ENCODE peak calls at places on chromosomes 13 and 19, in eight cellular contexts. T, U, C, Z, H, X, N and F are unnamed samples.

GRCh38 chr13:61779456-61779855 is 363.8 kb upstream of the PCDH20 start:
- DNase-seq in T (no peak), U (no peak), C (no peak), Z (no peak), H (no peak), X (no peak), N (no peak), F (no peak)

GRCh38 chr19:46606681-46607440 is 5.7 kb downstream of the CALM3 start:
- DNase-seq in T (no peak), U (no peak), C (peak), Z (no peak), H (no peak), X (no peak), N (no peak), F (no peak)

GRCh38 chr13:109344552-109345157 is 441.7 kb downstream of the IRS2 start:
- DNase-seq in T (no peak), U (no peak), C (no peak), Z (no peak), H (no peak), X (no peak), N (peak), F (peak)

GRCh38 chr13:113863511-113864302 is at the start of gene GAS6:
- DNase-seq in T (peak), U (no peak), C (peak), Z (peak), H (no peak), X (peak), N (no peak), F (peak)

GRCh38 chr19:3055741-3056453 is 6.4 kb downstream of the TLE5 start:
- DNase-seq in T (peak), U (no peak), C (peak), Z (peak), H (no peak), X (peak), N (no peak), F (peak)

GRCh38 chr19:4851551-4852290 is 15.7 kb downstream of the PLIN3 start:
- DNase-seq in T (peak), U (no peak), C (peak), Z (peak), H (peak), X (peak), N (peak), F (no peak)

GRCh38 chr13:45335397-45336024 is 5.5 kb downstream of the TPT1 start:
- DNase-seq in T (no peak), U (no peak), C (no peak), Z (no peak), H (no peak), X (no peak), N (no peak), F (no peak)

GRCh38 chr19:16335226-16335625 is 10.6 kb downstream of the KLF2 start:
- DNase-seq in T (no peak), U (no peak), C (no peak), Z (no peak), H (no peak), X (no peak), N (no peak), F (no peak)

GRCh38 chr19:45234089-45234869 is 10.9 kb downstream of the EXOC3L2 start:
- DNase-seq in T (no peak), U (no peak), C (no peak), Z (no peak), H (no peak), X (no peak), N (no peak), F (no peak)

GRCh38 chr13:37225414-37226047 is 120.1 kb upstream of the CSNK1A1L start:
- DNase-seq in T (no peak), U (no peak), C (no peak), Z (no peak), H (no peak), X (no peak), N (peak), F (peak)

GRCh38 chr19:43525836-43526771 is 897 bp downstream of the ETHE1 start:
- DNase-seq in T (peak), U (no peak), C (no peak), Z (peak), H (no peak), X (no peak), N (peak), F (peak)

GRCh38 chr19:28494466-28494865 is 718.5 kb downstream of the UQCRFS1 start:
- DNase-seq in T (no peak), U (no peak), C (no peak), Z (no peak), H (no peak), X (no peak), N (no peak), F (no peak)

GRCh38 chr19:45161715-45162463 is 1.1 kb upstream of the NKPD1 start:
- DNase-seq in T (peak), U (no peak), C (no peak), Z (peak), H (no peak), X (no peak), N (peak), F (no peak)

GRCh38 chr13:87147076-87147475 is 524.1 kb upstream of the SLITRK5 start:
- DNase-seq in T (no peak), U (no peak), C (no peak), Z (no peak), H (no peak), X (no peak), N (peak), F (peak)

GRCh38 chr19:13718733-13719132 is 45.6 kb upstream of the MRI1 start:
- DNase-seq in T (no peak), U (no peak), C (no peak), Z (no peak), H (no peak), X (no peak), N (peak), F (peak)

GRCh38 chr13:41955605-41956004 is 5.3 kb downstream of the VWA8 start:
- DNase-seq in T (no peak), U (no peak), C (no peak), Z (no peak), H (no peak), X (no peak), N (no peak), F (no peak)

GRCh38 chr19:23318143-23318542 is 67.9 kb upstream of the ZNF724 start:
- DNase-seq in T (no peak), U (no peak), C (no peak), Z (no peak), H (no peak), X (no peak), N (peak), F (peak)

GRCh38 chr13:75771818-75772217 is 135.7 kb downstream of the LMO7 start:
- DNase-seq in T (no peak), U (no peak), C (no peak), Z (no peak), H (no peak), X (no peak), N (peak), F (peak)

GRCh38 chr19:38676023-38676877 is 28.8 kb downstream of the ACTN4 start:
- DNase-seq in T (no peak), U (no peak), C (no peak), Z (no peak), H (no peak), X (no peak), N (peak), F (peak)

GRCh38 chr13:41668130-41668757 is 210.9 kb downstream of the RGCC start:
- DNase-seq in T (peak), U (peak), C (no peak), Z (no peak), H (no peak), X (no peak), N (peak), F (peak)

GRCh38 chr13:109924376-109924775 is 138.0 kb upstream of the IRS2 start:
- DNase-seq in T (no peak), U (no peak), C (no peak), Z (no peak), H (no peak), X (no peak), N (no peak), F (no peak)

GRCh38 chr19:49425922-49426592 is 869 bp downstream of the GFY start:
- DNase-seq in T (no peak), U (no peak), C (no peak), Z (no peak), H (no peak), X (no peak), N (no peak), F (no peak)

GRCh38 chr19:30686252-30686762 is 314.1 kb downstream of the ZNF536 start:
- DNase-seq in T (no peak), U (no peak), C (no peak), Z (no peak), H (no peak), X (no peak), N (no peak), F (no peak)

GRCh38 chr19:40398417-40399056 is 8.6 kb upstream of the HIPK4 start:
- DNase-seq in T (peak), U (no peak), C (peak), Z (no peak), H (no peak), X (no peak), N (no peak), F (peak)

GRCh38 chr19:12840091-12841079 is 2.1 kb downstream of the MAST1 start:
- DNase-seq in T (peak), U (no peak), C (peak), Z (peak), H (no peak), X (peak), N (peak), F (peak)

GRCh38 chr19:57887195-57887941 is 1.5 kb downstream of the ZNF814 start:
- DNase-seq in T (no peak), U (no peak), C (no peak), Z (no peak), H (no peak), X (no peak), N (no peak), F (no peak)

GRCh38 chr13:85108356-85108755 is 690.9 kb downstream of the SLITRK6 start:
- DNase-seq in T (no peak), U (no peak), C (no peak), Z (no peak), H (no peak), X (no peak), N (no peak), F (peak)

GRCh38 chr13:37602743-37603381 is 4.3 kb upstream of the POSTN start:
- DNase-seq in T (no peak), U (no peak), C (no peak), Z (no peak), H (no peak), X (no peak), N (peak), F (no peak)

GRCh38 chr19:12757544-12758274 is 6.1 kb downstream of the BEST2 start:
- DNase-seq in T (peak), U (no peak), C (peak), Z (peak), H (no peak), X (no peak), N (peak), F (peak)

GRCh38 chr19:56597696-56598095 is 2.6 kb downstream of the ZNF71 start:
- DNase-seq in T (no peak), U (no peak), C (no peak), Z (no peak), H (no peak), X (no peak), N (peak), F (peak)

GRCh38 chr13:46756977-46757376 is 40.0 kb downstream of the ESD start:
- DNase-seq in T (no peak), U (no peak), C (no peak), Z (no peak), H (no peak), X (no peak), N (peak), F (no peak)

GRCh38 chr13:48580185-48580803 is 47.4 kb upstream of the RCBTB2 start:
- DNase-seq in T (peak), U (peak), C (no peak), Z (no peak), H (peak), X (no peak), N (peak), F (peak)

GRCh38 chr13:49995535-49996165 is 1.2 kb upstream of the TRIM13 start:
- DNase-seq in T (no peak), U (no peak), C (no peak), Z (no peak), H (no peak), X (no peak), N (no peak), F (no peak)

GRCh38 chr19:34556500-34556899 is 74.9 kb downstream of the WTIP start:
- DNase-seq in T (no peak), U (no peak), C (no peak), Z (peak), H (no peak), X (no peak), N (no peak), F (peak)

GRCh38 chr13:72500851-72501250 is 226.6 kb downstream of the MZT1 start:
- DNase-seq in T (no peak), U (no peak), C (no peak), Z (no peak), H (no peak), X (no peak), N (no peak), F (no peak)

GRCh38 chr13:111886217-111886945 is 180.6 kb upstream of the SOX1 start:
- DNase-seq in T (no peak), U (no peak), C (no peak), Z (no peak), H (no peak), X (no peak), N (no peak), F (no peak)

GRCh38 chr13:110109140-110109783 is 197.7 kb downstream of the COL4A1 start:
- DNase-seq in T (no peak), U (no peak), C (no peak), Z (no peak), H (no peak), X (no peak), N (no peak), F (no peak)

DNA sequence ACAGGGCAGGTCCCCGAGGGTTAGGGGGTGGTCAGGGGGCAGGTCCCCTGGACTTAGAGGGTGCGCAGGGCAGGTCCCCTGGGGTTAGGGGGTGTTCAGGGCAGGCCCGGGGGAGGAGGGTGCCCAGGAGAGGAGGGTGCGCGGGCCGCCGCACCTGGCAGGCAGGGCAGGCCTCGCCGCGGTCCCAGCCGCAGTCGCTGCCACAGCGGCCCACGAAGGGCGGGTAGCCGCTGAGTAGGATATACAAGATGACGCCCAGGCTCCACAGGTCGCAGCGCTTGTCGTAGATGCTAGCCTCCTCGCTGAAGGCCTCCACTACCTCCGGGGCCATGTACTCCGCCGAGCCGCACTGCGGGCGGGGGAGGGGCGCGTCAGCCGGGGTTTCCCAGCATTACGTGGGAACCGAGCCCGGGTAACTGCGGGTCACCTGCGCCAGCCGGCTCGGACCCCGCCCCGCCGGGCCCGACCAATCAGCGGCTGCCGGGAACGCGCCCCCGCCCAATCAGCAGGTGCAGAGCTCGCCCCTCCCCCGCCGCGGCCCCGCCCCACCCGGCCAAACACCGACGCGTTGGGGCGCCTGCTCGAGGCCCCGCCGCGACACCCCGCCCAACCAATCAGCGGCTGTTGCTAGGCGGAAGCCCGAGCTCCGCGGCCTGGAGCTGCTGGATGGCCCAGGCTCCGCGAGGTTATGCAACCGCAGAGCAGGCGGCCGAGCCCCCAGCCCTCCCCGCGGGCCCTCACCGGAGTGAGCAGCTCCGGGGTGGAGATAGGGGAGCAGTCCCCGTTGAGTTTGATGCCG is 9.2 kb downstream of the MKNK2 start:
- DNase-seq in T (peak), U (peak), C (peak), Z (peak), H (peak), X (peak), N (peak), F (peak)
- H3K4me3 ChIP-seq in T (peak), U (peak), C (peak), Z (no peak), H (peak), X (no peak), N (no peak), F (peak)

GRCh38 chr13:53342623-53343022 is 314.0 kb downstream of the OLFM4 start:
- DNase-seq in T (no peak), U (no peak), C (no peak), Z (no peak), H (no peak), X (no peak), N (no peak), F (no peak)

GRCh38 chr13:53336441-53337160 is 308.0 kb downstream of the OLFM4 start:
- DNase-seq in T (no peak), U (no peak), C (no peak), Z (no peak), H (no peak), X (no peak), N (no peak), F (no peak)

GRCh38 chr13:53341144-53341510 is 312.5 kb downstream of the OLFM4 start:
- DNase-seq in T (no peak), U (no peak), C (no peak), Z (no peak), H (no peak), X (no peak), N (no peak), F (no peak)

GRCh38 chr13:53340505-53341143 is 312.0 kb downstream of the OLFM4 start:
- DNase-seq in T (no peak), U (no peak), C (no peak), Z (no peak), H (no peak), X (no peak), N (no peak), F (no peak)

GRCh38 chr13:53338760-53339159 is 310.1 kb downstream of the OLFM4 start:
- DNase-seq in T (no peak), U (no peak), C (no peak), Z (no peak), H (no peak), X (no peak), N (no peak), F (no peak)
- TF ChIP-seq CTCF in T (no peak), U (no peak), C (no peak), Z (no peak), H (no peak), X (no peak), N (no peak), F (no peak)

GRCh38 chr13:22130254-22130653 is 459.4 kb downstream of the FGF9 start:
- DNase-seq in T (no peak), U (no peak), C (no peak), Z (no peak), H (no peak), X (no peak), N (no peak), F (no peak)
- H3K4me3 ChIP-seq in T (no peak), U (no peak), C (no peak), Z (no peak), H (no peak), X (no peak), N (no peak), F (no peak)

GRCh38 chr13:39815345-39816111 is 160.1 kb downstream of the COG6 start:
- DNase-seq in T (no peak), U (no peak), C (no peak), Z (no peak), H (no peak), X (no peak), N (no peak), F (no peak)
- TF ChIP-seq CTCF in T (no peak), U (no peak), C (no peak), Z (no peak), H (no peak), X (no peak), N (no peak), F (peak)

GRCh38 chr19:48397263-48397635 is 3.8 kb downstream of the GRIN2D start:
- DNase-seq in T (no peak), U (no peak), C (no peak), Z (no peak), H (no peak), X (no peak), N (no peak), F (no peak)

GRCh38 chr19:48398329-48399235 is 5.1 kb downstream of the GRIN2D start:
- DNase-seq in T (peak), U (peak), C (peak), Z (peak), H (peak), X (peak), N (peak), F (peak)

GRCh38 chr19:48401277-48401676 is 7.8 kb downstream of the GRIN2D start:
- DNase-seq in T (no peak), U (no peak), C (no peak), Z (no peak), H (no peak), X (no peak), N (no peak), F (no peak)

GRCh38 chr19:48397636-48398328 is 4.3 kb downstream of the GRIN2D start:
- DNase-seq in T (no peak), U (no peak), C (no peak), Z (no peak), H (no peak), X (no peak), N (no peak), F (no peak)

GRCh38 chr19:48400018-48400742 is 6.7 kb downstream of the GRIN2D start:
- DNase-seq in T (peak), U (no peak), C (no peak), Z (no peak), H (no peak), X (no peak), N (peak), F (peak)
- H3K4me3 ChIP-seq in T (no peak), U (no peak), C (no peak), Z (no peak), H (peak), X (no peak), N (peak), F (no peak)

DNA sequence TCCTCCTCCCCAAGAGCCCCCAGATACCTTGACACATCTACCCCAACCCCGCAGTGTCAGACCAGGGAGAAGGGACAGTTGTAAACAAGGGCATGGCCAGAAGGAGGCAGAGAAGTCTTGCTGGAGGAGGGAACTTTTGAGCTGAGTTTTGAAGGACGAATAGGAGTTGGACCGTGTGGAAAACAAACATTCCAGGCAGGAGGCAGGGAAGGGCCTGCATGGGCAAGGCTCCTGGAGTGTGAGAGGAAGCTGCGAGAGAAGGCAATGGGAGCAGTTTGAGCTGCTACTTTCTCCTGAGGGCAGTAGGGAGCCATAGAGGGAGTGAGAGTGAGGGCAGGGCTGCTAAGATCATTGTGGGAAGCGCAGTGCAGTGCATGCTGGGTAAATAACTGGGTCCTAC is 23.3 kb downstream of the IL12RB1 start:
- DNase-seq in T (no peak), U (no peak), C (no peak), Z (no peak), H (no peak), X (no peak), N (no peak), F (peak)
- TF ChIP-seq CTCF in T (no peak), U (peak), C (no peak), Z (no peak), H (no peak), X (no peak), N (no peak), F (peak)

DNA sequence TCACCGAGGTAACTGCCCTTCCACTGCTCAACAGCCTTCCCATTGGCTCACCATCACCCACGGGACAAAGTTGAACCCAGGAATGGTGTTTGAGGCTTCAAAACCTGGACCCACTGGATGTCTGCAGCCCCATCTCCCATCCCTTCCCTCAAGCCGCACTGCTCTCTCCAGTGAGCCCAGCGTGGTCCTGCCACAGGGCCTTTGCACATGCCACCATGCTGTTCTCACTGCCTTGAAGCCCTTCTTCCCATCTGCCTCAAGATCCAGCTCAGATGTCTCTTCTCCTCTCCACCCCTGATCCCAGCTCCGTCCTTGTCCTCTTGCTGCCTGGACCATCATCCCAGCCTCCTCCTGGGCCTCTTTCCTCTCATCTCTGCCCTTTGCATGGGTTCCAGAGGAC is 4.0 kb downstream of the SHISA7 start:
- DNase-seq in T (no peak), U (no peak), C (no peak), Z (no peak), H (no peak), X (no peak), N (no peak), F (no peak)
- H3K4me3 ChIP-seq in T (no peak), U (no peak), C (no peak), Z (no peak), H (no peak), X (no peak), N (no peak), F (no peak)